ENCODE peak calls at places on chromosomes 2 and 18, in seven cellular contexts. One of them, this sample, is unnamed.
A peak's percentile ranks its signal among the peaks of the same experiment; 100 is the strongest.

GRCh38 chr2:81976998-81977397 is 1672.4 kb upstream of the LRRTM1 start:
- DNase-seq in breast epithelium: no peak
- DNase-seq in astrocyte: no peak
- DNase-seq in Panc1: no peak
- DNase-seq in foreskin keratinocyte: no peak
- DNase-seq in GM12878: no peak
- DNase-seq in CD8-positive, alpha-beta memory T cell: no peak
- DNase-seq in this sample: no peak

GRCh38 chr2:99480390-99480789 is 9.4 kb downstream of the REV1 start:
- DNase-seq in breast epithelium: no peak
- DNase-seq in astrocyte: peak; percentile 24
- DNase-seq in Panc1: no peak
- DNase-seq in foreskin keratinocyte: peak; percentile 82
- DNase-seq in GM12878: no peak
- DNase-seq in CD8-positive, alpha-beta memory T cell: no peak
- DNase-seq in this sample: no peak

GRCh38 chr2:191892391-191892790 is 45.5 kb upstream of the CAVIN2 start:
- DNase-seq in breast epithelium: no peak
- DNase-seq in astrocyte: peak; percentile 75
- DNase-seq in Panc1: no peak
- DNase-seq in foreskin keratinocyte: peak; percentile 87
- DNase-seq in GM12878: no peak
- DNase-seq in CD8-positive, alpha-beta memory T cell: no peak
- DNase-seq in this sample: no peak

GRCh38 chr2:147636238-147636887 is 208.5 kb upstream of the ACVR2A start:
- DNase-seq in breast epithelium: no peak
- DNase-seq in astrocyte: peak; percentile 93
- DNase-seq in Panc1: no peak
- DNase-seq in foreskin keratinocyte: peak; percentile 68
- DNase-seq in GM12878: no peak
- DNase-seq in CD8-positive, alpha-beta memory T cell: no peak
- DNase-seq in this sample: no peak

GRCh38 chr2:48724278-48724677 is 31.2 kb downstream of the LHCGR start:
- DNase-seq in breast epithelium: no peak
- DNase-seq in astrocyte: no peak
- DNase-seq in Panc1: no peak
- DNase-seq in foreskin keratinocyte: no peak
- DNase-seq in GM12878: no peak
- DNase-seq in CD8-positive, alpha-beta memory T cell: no peak
- DNase-seq in this sample: no peak

GRCh38 chr2:175500255-175500654 is 318.7 kb upstream of the ATP5MC3 start:
- DNase-seq in breast epithelium: no peak
- DNase-seq in astrocyte: no peak
- DNase-seq in Panc1: no peak
- DNase-seq in foreskin keratinocyte: no peak
- DNase-seq in GM12878: no peak
- DNase-seq in CD8-positive, alpha-beta memory T cell: no peak
- DNase-seq in this sample: no peak

GRCh38 chr2:120867290-120868231 is 131.9 kb downstream of the GLI2 start:
- DNase-seq in breast epithelium: no peak
- DNase-seq in astrocyte: peak; percentile 84
- DNase-seq in Panc1: no peak
- DNase-seq in foreskin keratinocyte: no peak
- DNase-seq in GM12878: no peak
- DNase-seq in CD8-positive, alpha-beta memory T cell: no peak
- DNase-seq in this sample: peak; percentile 89

GRCh38 chr2:46674451-46674850 is 195.1 kb downstream of the TMEM247 start:
- DNase-seq in breast epithelium: no peak
- DNase-seq in astrocyte: no peak
- DNase-seq in Panc1: no peak
- DNase-seq in foreskin keratinocyte: no peak
- DNase-seq in GM12878: no peak
- DNase-seq in CD8-positive, alpha-beta memory T cell: no peak
- DNase-seq in this sample: no peak

GRCh38 chr2:20656561-20656960 is 5.7 kb upstream of the HS1BP3 start:
- DNase-seq in breast epithelium: peak; percentile 28
- DNase-seq in astrocyte: no peak
- DNase-seq in Panc1: no peak
- DNase-seq in foreskin keratinocyte: no peak
- DNase-seq in GM12878: no peak
- DNase-seq in CD8-positive, alpha-beta memory T cell: no peak
- DNase-seq in this sample: peak; percentile 18

GRCh38 chr2:106106627-106107508 is 87.2 kb downstream of the UXS1 start:
- DNase-seq in breast epithelium: no peak
- DNase-seq in astrocyte: no peak
- DNase-seq in Panc1: no peak
- DNase-seq in foreskin keratinocyte: no peak
- DNase-seq in GM12878: no peak
- DNase-seq in CD8-positive, alpha-beta memory T cell: no peak
- DNase-seq in this sample: no peak

GRCh38 chr2:177296047-177296446 is 31.5 kb upstream of the NFE2L2 start:
- DNase-seq in breast epithelium: no peak
- DNase-seq in astrocyte: no peak
- DNase-seq in Panc1: no peak
- DNase-seq in foreskin keratinocyte: no peak
- DNase-seq in GM12878: no peak
- DNase-seq in CD8-positive, alpha-beta memory T cell: no peak
- DNase-seq in this sample: no peak

GRCh38 chr2:2321250-2321545 is 9.9 kb downstream of the MYT1L start:
- DNase-seq in breast epithelium: no peak
- DNase-seq in astrocyte: no peak
- DNase-seq in Panc1: no peak
- DNase-seq in foreskin keratinocyte: no peak
- DNase-seq in GM12878: no peak
- DNase-seq in CD8-positive, alpha-beta memory T cell: no peak
- DNase-seq in this sample: no peak

GRCh38 chr2:209525336-209525735 is 101.5 kb downstream of the MAP2 start:
- DNase-seq in breast epithelium: no peak
- DNase-seq in astrocyte: peak; percentile 26
- DNase-seq in Panc1: no peak
- DNase-seq in foreskin keratinocyte: no peak
- DNase-seq in GM12878: no peak
- DNase-seq in CD8-positive, alpha-beta memory T cell: no peak
- DNase-seq in this sample: no peak

GRCh38 chr2:20414806-20415205 is 32.1 kb upstream of the RHOB start:
- DNase-seq in breast epithelium: peak; percentile 33
- DNase-seq in astrocyte: no peak
- DNase-seq in Panc1: no peak
- DNase-seq in foreskin keratinocyte: no peak
- DNase-seq in GM12878: no peak
- DNase-seq in CD8-positive, alpha-beta memory T cell: no peak
- DNase-seq in this sample: no peak

GRCh38 chr2:74555610-74556103 is 1.1 kb downstream of the DOK1 start:
- DNase-seq in breast epithelium: no peak
- DNase-seq in astrocyte: no peak
- DNase-seq in Panc1: no peak
- DNase-seq in foreskin keratinocyte: no peak
- DNase-seq in GM12878: no peak
- DNase-seq in CD8-positive, alpha-beta memory T cell: no peak
- DNase-seq in this sample: peak; percentile 57

GRCh38 chr2:7012141-7012809 is 95.1 kb downstream of the RNF144A start:
- DNase-seq in breast epithelium: no peak
- DNase-seq in astrocyte: peak; percentile 71
- DNase-seq in Panc1: no peak
- DNase-seq in foreskin keratinocyte: peak; percentile 74
- DNase-seq in GM12878: no peak
- DNase-seq in CD8-positive, alpha-beta memory T cell: no peak
- DNase-seq in this sample: no peak

GRCh38 chr2:120798569-120799215 is 63.0 kb downstream of the GLI2 start:
- DNase-seq in breast epithelium: no peak
- DNase-seq in astrocyte: no peak
- DNase-seq in Panc1: no peak
- DNase-seq in foreskin keratinocyte: no peak
- DNase-seq in GM12878: no peak
- DNase-seq in CD8-positive, alpha-beta memory T cell: no peak
- DNase-seq in this sample: no peak

GRCh38 chr2:15925819-15926218 is 14.5 kb upstream of the MYCN start:
- DNase-seq in breast epithelium: no peak
- DNase-seq in astrocyte: no peak
- DNase-seq in Panc1: no peak
- DNase-seq in foreskin keratinocyte: no peak
- DNase-seq in GM12878: no peak
- DNase-seq in CD8-positive, alpha-beta memory T cell: no peak
- DNase-seq in this sample: no peak

GRCh38 chr2:74205586-74205985 is 7.2 kb downstream of the MTHFD2 start:
- DNase-seq in breast epithelium: peak; percentile 86
- DNase-seq in astrocyte: no peak
- DNase-seq in Panc1: no peak
- DNase-seq in foreskin keratinocyte: no peak
- DNase-seq in GM12878: no peak
- DNase-seq in CD8-positive, alpha-beta memory T cell: no peak
- DNase-seq in this sample: no peak

GRCh38 chr2:1798425-1799144 is 54.3 kb upstream of the PXDN start:
- DNase-seq in breast epithelium: no peak
- DNase-seq in astrocyte: no peak
- DNase-seq in Panc1: no peak
- DNase-seq in foreskin keratinocyte: no peak
- DNase-seq in GM12878: no peak
- DNase-seq in CD8-positive, alpha-beta memory T cell: no peak
- DNase-seq in this sample: no peak

GRCh38 chr2:85246348-85246747 is 81.4 kb downstream of the TGOLN2 start:
- DNase-seq in breast epithelium: no peak
- DNase-seq in astrocyte: no peak
- DNase-seq in Panc1: no peak
- DNase-seq in foreskin keratinocyte: no peak
- DNase-seq in GM12878: no peak
- DNase-seq in CD8-positive, alpha-beta memory T cell: no peak
- DNase-seq in this sample: no peak

GRCh38 chr2:146246734-146247523 is 1597.9 kb upstream of the ACVR2A start:
- DNase-seq in breast epithelium: no peak
- DNase-seq in astrocyte: peak; percentile 54
- DNase-seq in Panc1: no peak
- DNase-seq in foreskin keratinocyte: peak; percentile 3
- DNase-seq in GM12878: no peak
- DNase-seq in CD8-positive, alpha-beta memory T cell: no peak
- DNase-seq in this sample: no peak

GRCh38 chr2:239255218-239255617 is 145.6 kb downstream of the HDAC4 start:
- DNase-seq in breast epithelium: no peak
- DNase-seq in astrocyte: no peak
- DNase-seq in Panc1: no peak
- DNase-seq in foreskin keratinocyte: no peak
- DNase-seq in GM12878: no peak
- DNase-seq in CD8-positive, alpha-beta memory T cell: no peak
- DNase-seq in this sample: no peak

GRCh38 chr2:103161456-103162289 is 399.8 kb downstream of the TMEM182 start:
- DNase-seq in breast epithelium: no peak
- DNase-seq in astrocyte: peak; percentile 39
- DNase-seq in Panc1: peak; percentile 12
- DNase-seq in foreskin keratinocyte: peak; percentile 50
- DNase-seq in GM12878: no peak
- DNase-seq in CD8-positive, alpha-beta memory T cell: no peak
- DNase-seq in this sample: no peak
- H3K27ac ChIP-seq in breast epithelium: no peak overlapping the region
- H3K27ac ChIP-seq in astrocyte: peak overlapping the region; percentile 22
- H3K27ac ChIP-seq in Panc1: no peak overlapping the region
- H3K27ac ChIP-seq in foreskin keratinocyte: no peak overlapping the region
- H3K27ac ChIP-seq in GM12878: no peak overlapping the region
- H3K27ac ChIP-seq in CD8-positive, alpha-beta memory T cell: no peak overlapping the region
- H3K27ac ChIP-seq in this sample: no peak overlapping the region

GRCh38 chr2:24084386-24085375 is at the start of gene TP53I3:
- DNase-seq in breast epithelium: peak; percentile 87
- DNase-seq in astrocyte: peak; percentile 83
- DNase-seq in Panc1: peak; percentile 76
- DNase-seq in foreskin keratinocyte: peak; percentile 78
- DNase-seq in GM12878: peak; percentile 46
- DNase-seq in CD8-positive, alpha-beta memory T cell: peak; percentile 82
- DNase-seq in this sample: peak; percentile 91

GRCh38 chr2:24087032-24087431 is 2.4 kb upstream of the TP53I3 start:
- DNase-seq in breast epithelium: no peak
- DNase-seq in astrocyte: no peak
- DNase-seq in Panc1: no peak
- DNase-seq in foreskin keratinocyte: no peak
- DNase-seq in GM12878: no peak
- DNase-seq in CD8-positive, alpha-beta memory T cell: no peak
- DNase-seq in this sample: no peak

GRCh38 chr2:24082787-24083566 is 1.7 kb downstream of the TP53I3 start:
- DNase-seq in breast epithelium: no peak
- DNase-seq in astrocyte: no peak
- DNase-seq in Panc1: no peak
- DNase-seq in foreskin keratinocyte: no peak
- DNase-seq in GM12878: no peak
- DNase-seq in CD8-positive, alpha-beta memory T cell: no peak
- DNase-seq in this sample: no peak

GRCh38 chr2:24083567-24084385 is 858 bp downstream of the TP53I3 start:
- DNase-seq in breast epithelium: no peak
- DNase-seq in astrocyte: peak; percentile 76
- DNase-seq in Panc1: no peak
- DNase-seq in foreskin keratinocyte: peak; percentile 91
- DNase-seq in GM12878: peak; percentile 79
- DNase-seq in CD8-positive, alpha-beta memory T cell: no peak
- DNase-seq in this sample: peak; percentile 93

DNA sequence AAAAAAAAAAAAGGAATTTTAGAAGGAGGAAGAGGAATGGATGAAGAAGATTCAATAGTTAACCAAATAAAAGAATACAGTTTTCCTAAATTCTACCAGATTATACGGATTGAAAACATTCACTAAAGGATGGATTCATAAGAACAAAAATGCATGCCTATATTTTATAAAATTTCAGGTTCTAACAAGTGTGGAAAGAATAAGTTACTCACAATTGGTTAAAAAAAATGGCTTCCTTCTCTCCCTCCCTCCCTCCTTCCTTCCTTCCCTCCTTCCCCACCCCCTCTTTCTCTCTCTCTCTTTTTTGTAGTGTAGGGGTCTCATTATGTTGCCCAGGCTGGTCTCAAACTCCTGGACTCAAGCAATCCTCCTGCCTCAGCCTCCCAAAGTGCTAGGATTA is 1.6 kb upstream of the TP53I3 start:
- DNase-seq in breast epithelium: no peak
- DNase-seq in astrocyte: no peak
- DNase-seq in Panc1: no peak
- DNase-seq in foreskin keratinocyte: no peak
- DNase-seq in GM12878: no peak
- DNase-seq in CD8-positive, alpha-beta memory T cell: no peak
- DNase-seq in this sample: no peak
- H3K4me1 ChIP-seq in breast epithelium: no peaks in the 10 kb centered on the region
- H3K4me1 ChIP-seq in astrocyte: peaks cover 8% of the 10 kb centered on the region
- H3K4me1 ChIP-seq in Panc1: peaks cover 13% of the 10 kb centered on the region
- H3K4me1 ChIP-seq in foreskin keratinocyte: peaks cover 4% of the 10 kb centered on the region
- H3K4me1 ChIP-seq in GM12878: peaks cover 12% of the 10 kb centered on the region
- H3K4me1 ChIP-seq in CD8-positive, alpha-beta memory T cell: peaks cover 14% of the 10 kb centered on the region
- H3K4me1 ChIP-seq in this sample: peaks cover 35% of the 10 kb centered on the region

GRCh38 chr2:70687461-70687795 is 80.6 kb downstream of the ADD2 start:
- DNase-seq in breast epithelium: no peak
- DNase-seq in astrocyte: no peak
- DNase-seq in Panc1: no peak
- DNase-seq in foreskin keratinocyte: no peak
- DNase-seq in GM12878: no peak
- DNase-seq in CD8-positive, alpha-beta memory T cell: no peak
- DNase-seq in this sample: no peak
- H3K27ac ChIP-seq in breast epithelium: no peak overlapping the region
- H3K27ac ChIP-seq in astrocyte: no peak overlapping the region
- H3K27ac ChIP-seq in Panc1: no peak overlapping the region
- H3K27ac ChIP-seq in foreskin keratinocyte: no peak overlapping the region
- H3K27ac ChIP-seq in GM12878: no peak overlapping the region
- H3K27ac ChIP-seq in CD8-positive, alpha-beta memory T cell: peak overlapping the region; percentile 1
- H3K27ac ChIP-seq in this sample: no peak overlapping the region

DNA sequence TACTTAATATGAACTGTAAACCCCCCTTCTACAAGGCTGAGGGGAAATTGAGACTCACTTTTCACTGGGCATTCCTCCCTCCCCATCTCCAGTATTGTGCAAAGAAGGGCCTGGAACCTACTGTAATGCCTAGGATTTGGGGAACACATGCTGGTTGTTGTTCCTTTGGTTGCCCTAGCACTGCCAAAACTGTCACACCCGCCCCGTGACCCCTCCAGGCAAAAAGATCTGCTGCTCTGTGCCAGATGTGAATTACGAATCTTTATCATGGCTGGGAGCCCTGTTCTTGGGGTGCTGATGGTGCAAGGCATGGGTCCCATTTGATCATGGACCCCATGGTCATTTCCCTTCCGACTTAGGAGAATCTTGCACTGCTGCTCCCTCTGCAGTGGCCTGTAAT is 95.4 kb downstream of the CABLES1 start:
- DNase-seq in breast epithelium: no peak
- DNase-seq in astrocyte: no peak
- DNase-seq in Panc1: no peak
- DNase-seq in foreskin keratinocyte: no peak
- DNase-seq in GM12878: no peak
- DNase-seq in CD8-positive, alpha-beta memory T cell: no peak
- DNase-seq in this sample: no peak
- H3K4me1 ChIP-seq in breast epithelium: peaks cover 3% of the 10 kb centered on the region
- H3K4me1 ChIP-seq in astrocyte: peaks cover 44% of the 10 kb centered on the region
- H3K4me1 ChIP-seq in Panc1: peaks cover 9% of the 10 kb centered on the region
- H3K4me1 ChIP-seq in foreskin keratinocyte: peaks cover 9% of the 10 kb centered on the region
- H3K4me1 ChIP-seq in GM12878: peaks cover 63% of the 10 kb centered on the region
- H3K4me1 ChIP-seq in CD8-positive, alpha-beta memory T cell: peaks cover 17% of the 10 kb centered on the region
- H3K4me1 ChIP-seq in this sample: peaks cover 31% of the 10 kb centered on the region